ENCODE peak calls at places on chromosome 1, in nine cellular contexts. One of them, this sample, is unnamed.

GRCh38 chr1:68231627-68232303 is 558 bp downstream of the WLS start:
- DNase-seq in Panc1: no peak
- DNase-seq in sigmoid colon: peak; percentile 92
- DNase-seq in cardiac muscle cell: peak; percentile 85
- DNase-seq in PC-9: peak; percentile 10
- DNase-seq in heart right ventricle: peak; percentile 66
- DNase-seq in prostate gland: peak; percentile 83
- DNase-seq in mesendoderm: peak; percentile 72
- DNase-seq in fibroblast of lung: peak; percentile 90
- DNase-seq in this sample: no peak

GRCh38 chr1:156717411-156717810 is 10.9 kb upstream of the METTL25B start:
- DNase-seq in heart right ventricle: no peak
- DNase-seq in sigmoid colon: no peak
- DNase-seq in cardiac muscle cell: no peak
- DNase-seq in prostate gland: no peak
- DNase-seq in PC-9: no peak
- DNase-seq in fibroblast of lung: no peak
- DNase-seq in Panc1: no peak
- DNase-seq in mesendoderm: no peak
- DNase-seq in this sample: no peak

GRCh38 chr1:201882665-201883132 is 6.0 kb upstream of the SHISA4 start:
- DNase-seq in Panc1: peak; percentile 84
- DNase-seq in mesendoderm: peak; percentile 87
- DNase-seq in heart right ventricle: no peak
- DNase-seq in fibroblast of lung: peak; percentile 72
- DNase-seq in PC-9: peak; percentile 51
- DNase-seq in prostate gland: no peak
- DNase-seq in sigmoid colon: no peak
- DNase-seq in cardiac muscle cell: peak; percentile 34
- DNase-seq in this sample: no peak

GRCh38 chr1:151968791-151969399 is 24.8 kb downstream of the S100A10 start:
- DNase-seq in Panc1: no peak
- DNase-seq in fibroblast of lung: no peak
- DNase-seq in mesendoderm: no peak
- DNase-seq in PC-9: no peak
- DNase-seq in sigmoid colon: no peak
- DNase-seq in heart right ventricle: no peak
- DNase-seq in prostate gland: no peak
- DNase-seq in cardiac muscle cell: no peak
- DNase-seq in this sample: no peak

GRCh38 chr1:60746278-60746761 is 336.0 kb upstream of the NFIA start:
- DNase-seq in prostate gland: no peak
- DNase-seq in sigmoid colon: no peak
- DNase-seq in mesendoderm: no peak
- DNase-seq in heart right ventricle: peak; percentile 51
- DNase-seq in Panc1: no peak
- DNase-seq in cardiac muscle cell: no peak
- DNase-seq in PC-9: no peak
- DNase-seq in fibroblast of lung: no peak
- DNase-seq in this sample: no peak

GRCh38 chr1:12407050-12407961 is 177.5 kb downstream of the VPS13D start:
- DNase-seq in fibroblast of lung: peak; percentile 80
- DNase-seq in prostate gland: peak; percentile 71
- DNase-seq in cardiac muscle cell: peak; percentile 82
- DNase-seq in PC-9: peak; percentile 12
- DNase-seq in mesendoderm: no peak
- DNase-seq in sigmoid colon: no peak
- DNase-seq in Panc1: peak; percentile 50
- DNase-seq in heart right ventricle: peak; percentile 25
- DNase-seq in this sample: no peak

GRCh38 chr1:232467073-232467760 is 162.7 kb downstream of the SIPA1L2 start:
- DNase-seq in prostate gland: no peak
- DNase-seq in Panc1: no peak
- DNase-seq in heart right ventricle: no peak
- DNase-seq in cardiac muscle cell: no peak
- DNase-seq in PC-9: no peak
- DNase-seq in sigmoid colon: no peak
- DNase-seq in fibroblast of lung: no peak
- DNase-seq in mesendoderm: no peak
- DNase-seq in this sample: no peak

GRCh38 chr1:89724369-89725015 is 91.6 kb downstream of the LRRC8C start:
- DNase-seq in prostate gland: no peak
- DNase-seq in Panc1: peak; percentile 25
- DNase-seq in cardiac muscle cell: peak; percentile 43
- DNase-seq in mesendoderm: no peak
- DNase-seq in sigmoid colon: no peak
- DNase-seq in PC-9: no peak
- DNase-seq in fibroblast of lung: no peak
- DNase-seq in heart right ventricle: peak; percentile 51
- DNase-seq in this sample: no peak

GRCh38 chr1:168161459-168161858 is 17.3 kb upstream of the TIPRL start:
- DNase-seq in fibroblast of lung: no peak
- DNase-seq in sigmoid colon: no peak
- DNase-seq in mesendoderm: no peak
- DNase-seq in cardiac muscle cell: peak; percentile 64
- DNase-seq in heart right ventricle: no peak
- DNase-seq in prostate gland: no peak
- DNase-seq in PC-9: no peak
- DNase-seq in Panc1: no peak
- DNase-seq in this sample: no peak

GRCh38 chr1:209643295-209644020 is 8.8 kb downstream of the LAMB3 start:
- DNase-seq in Panc1: no peak
- DNase-seq in cardiac muscle cell: peak; percentile 83
- DNase-seq in fibroblast of lung: peak; percentile 81
- DNase-seq in heart right ventricle: peak; percentile 88
- DNase-seq in sigmoid colon: no peak
- DNase-seq in PC-9: no peak
- DNase-seq in mesendoderm: no peak
- DNase-seq in prostate gland: no peak
- DNase-seq in this sample: no peak

GRCh38 chr1:118101445-118101844 is 83.6 kb downstream of the SPAG17 start:
- DNase-seq in heart right ventricle: no peak
- DNase-seq in Panc1: no peak
- DNase-seq in mesendoderm: no peak
- DNase-seq in cardiac muscle cell: no peak
- DNase-seq in sigmoid colon: no peak
- DNase-seq in prostate gland: no peak
- DNase-seq in PC-9: no peak
- DNase-seq in fibroblast of lung: no peak
- DNase-seq in this sample: no peak

GRCh38 chr1:234260578-234260977 is 112.7 kb upstream of the COA6 start:
- DNase-seq in heart right ventricle: no peak
- DNase-seq in sigmoid colon: no peak
- DNase-seq in fibroblast of lung: no peak
- DNase-seq in prostate gland: no peak
- DNase-seq in PC-9: peak; percentile 14
- DNase-seq in mesendoderm: no peak
- DNase-seq in Panc1: peak; percentile 25
- DNase-seq in cardiac muscle cell: no peak
- DNase-seq in this sample: no peak

GRCh38 chr1:31891280-31891679 is 46.9 kb downstream of the PTP4A2 start:
- DNase-seq in fibroblast of lung: no peak
- DNase-seq in prostate gland: no peak
- DNase-seq in PC-9: no peak
- DNase-seq in mesendoderm: no peak
- DNase-seq in sigmoid colon: no peak
- DNase-seq in Panc1: no peak
- DNase-seq in cardiac muscle cell: no peak
- DNase-seq in heart right ventricle: no peak
- DNase-seq in this sample: no peak

GRCh38 chr1:237562247-237562823 is 328.4 kb downstream of the ZP4 start:
- DNase-seq in cardiac muscle cell: peak; percentile 80
- DNase-seq in fibroblast of lung: peak; percentile 79
- DNase-seq in heart right ventricle: no peak
- DNase-seq in Panc1: peak; percentile 32
- DNase-seq in mesendoderm: peak; percentile 85
- DNase-seq in prostate gland: peak; percentile 7
- DNase-seq in PC-9: no peak
- DNase-seq in sigmoid colon: no peak
- DNase-seq in this sample: no peak

GRCh38 chr1:36133484-36133883 is 8.5 kb upstream of the COL8A2 start:
- DNase-seq in mesendoderm: no peak
- DNase-seq in heart right ventricle: peak; percentile 35
- DNase-seq in Panc1: no peak
- DNase-seq in PC-9: no peak
- DNase-seq in cardiac muscle cell: peak; percentile 96
- DNase-seq in fibroblast of lung: peak; percentile 91
- DNase-seq in prostate gland: peak; percentile 56
- DNase-seq in sigmoid colon: no peak
- DNase-seq in this sample: no peak

GRCh38 chr1:224198572-224198971 is 15.5 kb downstream of the DEGS1 start:
- DNase-seq in prostate gland: no peak
- DNase-seq in cardiac muscle cell: no peak
- DNase-seq in mesendoderm: no peak
- DNase-seq in sigmoid colon: no peak
- DNase-seq in fibroblast of lung: no peak
- DNase-seq in PC-9: no peak
- DNase-seq in heart right ventricle: no peak
- DNase-seq in Panc1: no peak
- DNase-seq in this sample: no peak
- H3K27ac ChIP-seq in prostate gland: peak overlapping the region; percentile 64
- H3K27ac ChIP-seq in cardiac muscle cell: no peak overlapping the region
- H3K27ac ChIP-seq in mesendoderm: no peak overlapping the region
- H3K27ac ChIP-seq in sigmoid colon: no peak overlapping the region
- H3K27ac ChIP-seq in fibroblast of lung: no peak overlapping the region
- H3K27ac ChIP-seq in PC-9: no peak overlapping the region
- H3K27ac ChIP-seq in heart right ventricle: no peak overlapping the region
- H3K27ac ChIP-seq in Panc1: no peak overlapping the region
- H3K27ac ChIP-seq in this sample: no peak overlapping the region

GRCh38 chr1:42947137-42947536 is 11.5 kb downstream of the SLC2A1 start:
- DNase-seq in sigmoid colon: no peak
- DNase-seq in fibroblast of lung: no peak
- DNase-seq in heart right ventricle: no peak
- DNase-seq in mesendoderm: no peak
- DNase-seq in cardiac muscle cell: no peak
- DNase-seq in prostate gland: no peak
- DNase-seq in Panc1: no peak
- DNase-seq in PC-9: no peak
- DNase-seq in this sample: no peak
- H3K36me3 ChIP-seq in sigmoid colon: no peaks in the 10 kb centered on the region
- H3K36me3 ChIP-seq in fibroblast of lung: peaks cover 3% of the 10 kb centered on the region
- H3K36me3 ChIP-seq in heart right ventricle: peaks cover 12% of the 10 kb centered on the region
- H3K36me3 ChIP-seq in mesendoderm: peaks cover 19% of the 10 kb centered on the region
- H3K36me3 ChIP-seq in cardiac muscle cell: peaks cover 11% of the 10 kb centered on the region
- H3K36me3 ChIP-seq in prostate gland: no peaks in the 10 kb centered on the region
- H3K36me3 ChIP-seq in Panc1: no peaks in the 10 kb centered on the region
- H3K36me3 ChIP-seq in PC-9: peaks cover 17% of the 10 kb centered on the region
- H3K36me3 ChIP-seq in this sample: no peaks in the 10 kb centered on the region

GRCh38 chr1:145961109-145961424 is 3.2 kb upstream of the LIX1L start:
- DNase-seq in PC-9: no peak
- DNase-seq in mesendoderm: no peak
- DNase-seq in sigmoid colon: no peak
- DNase-seq in fibroblast of lung: no peak
- DNase-seq in prostate gland: no peak
- DNase-seq in heart right ventricle: peak; percentile 17
- DNase-seq in cardiac muscle cell: no peak
- DNase-seq in Panc1: no peak
- DNase-seq in this sample: no peak
- H3K4me1 ChIP-seq in PC-9: peaks cover 31% of the 10 kb centered on the region
- H3K4me1 ChIP-seq in mesendoderm: peaks cover 20% of the 10 kb centered on the region
- H3K4me1 ChIP-seq in sigmoid colon: no peaks in the 10 kb centered on the region
- H3K4me1 ChIP-seq in fibroblast of lung: peaks cover 31% of the 10 kb centered on the region
- H3K4me1 ChIP-seq in prostate gland: peaks cover 5% of the 10 kb centered on the region
- H3K4me1 ChIP-seq in heart right ventricle: peaks cover 38% of the 10 kb centered on the region
- H3K4me1 ChIP-seq in cardiac muscle cell: peaks cover 37% of the 10 kb centered on the region
- H3K4me1 ChIP-seq in Panc1: peaks cover 40% of the 10 kb centered on the region
- H3K4me1 ChIP-seq in this sample: peaks cover 34% of the 10 kb centered on the region

DNA sequence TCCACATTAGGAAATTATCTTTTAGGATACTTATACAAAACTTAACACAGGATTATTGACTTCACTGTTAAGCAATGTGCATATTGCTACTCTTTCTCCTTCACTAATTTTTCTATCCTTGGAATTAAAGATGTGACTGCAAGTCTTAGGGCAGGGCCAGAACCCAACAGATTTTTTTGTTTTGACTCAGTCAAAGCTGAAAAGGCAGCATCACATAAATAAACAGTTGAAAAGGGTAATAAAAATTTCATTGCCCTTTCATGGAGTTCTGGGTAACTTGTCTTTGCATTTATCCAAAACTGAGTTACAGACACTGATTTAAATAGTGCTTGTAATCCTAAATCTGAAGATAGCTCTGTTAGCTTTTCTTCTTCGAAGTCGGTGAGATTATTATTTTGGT is 1.9 kb upstream of the TMEM35B start:
- DNase-seq in mesendoderm: no peak
- DNase-seq in Panc1: no peak
- DNase-seq in cardiac muscle cell: no peak
- DNase-seq in fibroblast of lung: peak; percentile 26
- DNase-seq in sigmoid colon: no peak
- DNase-seq in PC-9: no peak
- DNase-seq in heart right ventricle: no peak
- DNase-seq in prostate gland: no peak
- DNase-seq in this sample: no peak
- H3K27ac ChIP-seq in mesendoderm: no peak overlapping the region
- H3K27ac ChIP-seq in Panc1: no peak overlapping the region
- H3K27ac ChIP-seq in cardiac muscle cell: no peak overlapping the region
- H3K27ac ChIP-seq in fibroblast of lung: no peak overlapping the region
- H3K27ac ChIP-seq in sigmoid colon: no peak overlapping the region
- H3K27ac ChIP-seq in PC-9: no peak overlapping the region
- H3K27ac ChIP-seq in heart right ventricle: no peak overlapping the region
- H3K27ac ChIP-seq in prostate gland: no peak overlapping the region
- H3K27ac ChIP-seq in this sample: no peak overlapping the region

GRCh38 chr1:161335796-161336195 is 21.6 kb downstream of the SDHC start:
- DNase-seq in heart right ventricle: no peak
- DNase-seq in mesendoderm: no peak
- DNase-seq in cardiac muscle cell: peak; percentile 9
- DNase-seq in sigmoid colon: no peak
- DNase-seq in PC-9: no peak
- DNase-seq in fibroblast of lung: no peak
- DNase-seq in prostate gland: no peak
- DNase-seq in Panc1: no peak
- DNase-seq in this sample: no peak

GRCh38 chr1:161330346-161330745 is 16.2 kb downstream of the SDHC start:
- DNase-seq in Panc1: no peak
- DNase-seq in PC-9: no peak
- DNase-seq in mesendoderm: peak; percentile 90
- DNase-seq in sigmoid colon: no peak
- DNase-seq in prostate gland: no peak
- DNase-seq in cardiac muscle cell: no peak
- DNase-seq in heart right ventricle: no peak
- DNase-seq in fibroblast of lung: no peak
- DNase-seq in this sample: no peak

GRCh38 chr1:161333166-161333565 is 19.0 kb downstream of the SDHC start:
- DNase-seq in PC-9: no peak
- DNase-seq in mesendoderm: no peak
- DNase-seq in Panc1: no peak
- DNase-seq in fibroblast of lung: no peak
- DNase-seq in sigmoid colon: no peak
- DNase-seq in heart right ventricle: no peak
- DNase-seq in prostate gland: no peak
- DNase-seq in cardiac muscle cell: no peak
- DNase-seq in this sample: no peak
- H3K36me3 ChIP-seq in PC-9: peaks cover 21% of the 10 kb centered on the region
- H3K36me3 ChIP-seq in mesendoderm: peaks cover 2% of the 10 kb centered on the region
- H3K36me3 ChIP-seq in Panc1: peaks cover 11% of the 10 kb centered on the region
- H3K36me3 ChIP-seq in fibroblast of lung: peaks cover 2% of the 10 kb centered on the region
- H3K36me3 ChIP-seq in sigmoid colon: peaks cover 67% of the 10 kb centered on the region
- H3K36me3 ChIP-seq in heart right ventricle: peaks cover 93% of the 10 kb centered on the region
- H3K36me3 ChIP-seq in prostate gland: peaks cover 5% of the 10 kb centered on the region
- H3K36me3 ChIP-seq in cardiac muscle cell: peaks cover 29% of the 10 kb centered on the region
- H3K36me3 ChIP-seq in this sample: peaks cover 66% of the 10 kb centered on the region

This sample was measured in effector memory CD4-positive, alpha-beta T cell.